ENCODE peak calls at places on chromosomes 5 and 9, in eight cellular contexts. One of them, this sample, is unnamed.
A peak's percentile ranks its signal among the peaks of the same experiment; 100 is the strongest.

GRCh38 chr9:3578786-3579185 is 53.0 kb upstream of the RFX3 start:
- DNase-seq in activated naive CD8-positive, alpha-beta T cell treated with anti-CD3 and anti-CD28 coated beads, Interleukin-2, amount 50 U/mL, for 16 hours: no peak
- DNase-seq in posterior cingulate gyrus: no peak
- DNase-seq in NCI-H1436: no peak
- DNase-seq in head of caudate nucleus: peak; percentile 13
- DNase-seq in choroid plexus epithelial cell: peak; percentile 80
- DNase-seq in putamen: peak; percentile 30
- DNase-seq in progenitor cell of endocrine pancreas: no peak
- DNase-seq in this sample: no peak

GRCh38 chr9:83125671-83126070 is 62.7 kb upstream of the RASEF start:
- DNase-seq in choroid plexus epithelial cell: no peak
- DNase-seq in head of caudate nucleus: no peak
- DNase-seq in NCI-H1436: no peak
- DNase-seq in progenitor cell of endocrine pancreas: no peak
- DNase-seq in posterior cingulate gyrus: no peak
- DNase-seq in activated naive CD8-positive, alpha-beta T cell treated with anti-CD3 and anti-CD28 coated beads, Interleukin-2, amount 50 U/mL, for 16 hours: no peak
- DNase-seq in putamen: no peak
- DNase-seq in this sample: no peak

GRCh38 chr9:83144492-83144891 is 81.5 kb upstream of the RASEF start:
- DNase-seq in head of caudate nucleus: no peak
- DNase-seq in choroid plexus epithelial cell: no peak
- DNase-seq in progenitor cell of endocrine pancreas: no peak
- DNase-seq in activated naive CD8-positive, alpha-beta T cell treated with anti-CD3 and anti-CD28 coated beads, Interleukin-2, amount 50 U/mL, for 16 hours: no peak
- DNase-seq in posterior cingulate gyrus: no peak
- DNase-seq in putamen: no peak
- DNase-seq in NCI-H1436: no peak
- DNase-seq in this sample: no peak

GRCh38 chr5:158302029-158302428 is 443.1 kb upstream of the CLINT1 start:
- DNase-seq in choroid plexus epithelial cell: no peak
- DNase-seq in progenitor cell of endocrine pancreas: no peak
- DNase-seq in NCI-H1436: no peak
- DNase-seq in head of caudate nucleus: no peak
- DNase-seq in posterior cingulate gyrus: no peak
- DNase-seq in activated naive CD8-positive, alpha-beta T cell treated with anti-CD3 and anti-CD28 coated beads, Interleukin-2, amount 50 U/mL, for 16 hours: no peak
- DNase-seq in putamen: no peak
- DNase-seq in this sample: no peak

GRCh38 chr9:30301271-30301963 is 2083.0 kb upstream of the ACO1 start:
- DNase-seq in activated naive CD8-positive, alpha-beta T cell treated with anti-CD3 and anti-CD28 coated beads, Interleukin-2, amount 50 U/mL, for 16 hours: no peak
- DNase-seq in putamen: peak; percentile 1
- DNase-seq in NCI-H1436: no peak
- DNase-seq in choroid plexus epithelial cell: no peak
- DNase-seq in posterior cingulate gyrus: no peak
- DNase-seq in progenitor cell of endocrine pancreas: no peak
- DNase-seq in head of caudate nucleus: no peak
- DNase-seq in this sample: no peak

GRCh38 chr5:52150501-52150900 is 637.2 kb upstream of the ITGA1 start:
- DNase-seq in head of caudate nucleus: no peak
- DNase-seq in posterior cingulate gyrus: no peak
- DNase-seq in progenitor cell of endocrine pancreas: no peak
- DNase-seq in putamen: no peak
- DNase-seq in NCI-H1436: no peak
- DNase-seq in choroid plexus epithelial cell: no peak
- DNase-seq in activated naive CD8-positive, alpha-beta T cell treated with anti-CD3 and anti-CD28 coated beads, Interleukin-2, amount 50 U/mL, for 16 hours: no peak
- DNase-seq in this sample: no peak

GRCh38 chr9:137286980-137287383 is 9.5 kb downstream of the TOR4A start:
- DNase-seq in choroid plexus epithelial cell: peak; percentile 66
- DNase-seq in putamen: no peak
- DNase-seq in head of caudate nucleus: no peak
- DNase-seq in NCI-H1436: peak; percentile 47
- DNase-seq in activated naive CD8-positive, alpha-beta T cell treated with anti-CD3 and anti-CD28 coated beads, Interleukin-2, amount 50 U/mL, for 16 hours: no peak
- DNase-seq in progenitor cell of endocrine pancreas: no peak
- DNase-seq in posterior cingulate gyrus: peak; percentile 84
- DNase-seq in this sample: peak; percentile 83

GRCh38 chr5:79481574-79481973 is 32.4 kb downstream of the HOMER1 start:
- DNase-seq in NCI-H1436: no peak
- DNase-seq in progenitor cell of endocrine pancreas: no peak
- DNase-seq in activated naive CD8-positive, alpha-beta T cell treated with anti-CD3 and anti-CD28 coated beads, Interleukin-2, amount 50 U/mL, for 16 hours: no peak
- DNase-seq in posterior cingulate gyrus: no peak
- DNase-seq in choroid plexus epithelial cell: no peak
- DNase-seq in head of caudate nucleus: no peak
- DNase-seq in putamen: no peak
- DNase-seq in this sample: no peak

GRCh38 chr5:170745481-170746061 is 38.0 kb upstream of the GABRP start:
- DNase-seq in activated naive CD8-positive, alpha-beta T cell treated with anti-CD3 and anti-CD28 coated beads, Interleukin-2, amount 50 U/mL, for 16 hours: no peak
- DNase-seq in choroid plexus epithelial cell: peak; percentile 16
- DNase-seq in progenitor cell of endocrine pancreas: no peak
- DNase-seq in NCI-H1436: no peak
- DNase-seq in posterior cingulate gyrus: peak; percentile 68
- DNase-seq in head of caudate nucleus: no peak
- DNase-seq in putamen: no peak
- DNase-seq in this sample: peak; percentile 90

GRCh38 chr9:105912868-105913516 is 218.7 kb downstream of the TMEM38B start:
- DNase-seq in choroid plexus epithelial cell: no peak
- DNase-seq in progenitor cell of endocrine pancreas: no peak
- DNase-seq in activated naive CD8-positive, alpha-beta T cell treated with anti-CD3 and anti-CD28 coated beads, Interleukin-2, amount 50 U/mL, for 16 hours: no peak
- DNase-seq in putamen: no peak
- DNase-seq in posterior cingulate gyrus: no peak
- DNase-seq in head of caudate nucleus: no peak
- DNase-seq in NCI-H1436: no peak
- DNase-seq in this sample: peak; percentile 5

GRCh38 chr5:134437340-134438267 is 25.9 kb upstream of the CDKN2AIPNL start:
- DNase-seq in progenitor cell of endocrine pancreas: no peak
- DNase-seq in NCI-H1436: no peak
- DNase-seq in posterior cingulate gyrus: peak; percentile 67
- DNase-seq in activated naive CD8-positive, alpha-beta T cell treated with anti-CD3 and anti-CD28 coated beads, Interleukin-2, amount 50 U/mL, for 16 hours: no peak
- DNase-seq in putamen: no peak
- DNase-seq in head of caudate nucleus: no peak
- DNase-seq in choroid plexus epithelial cell: no peak
- DNase-seq in this sample: peak; percentile 52

GRCh38 chr5:169154660-169155059 is 146.3 kb downstream of the SLIT3 start:
- DNase-seq in progenitor cell of endocrine pancreas: no peak
- DNase-seq in putamen: no peak
- DNase-seq in activated naive CD8-positive, alpha-beta T cell treated with anti-CD3 and anti-CD28 coated beads, Interleukin-2, amount 50 U/mL, for 16 hours: no peak
- DNase-seq in posterior cingulate gyrus: no peak
- DNase-seq in choroid plexus epithelial cell: no peak
- DNase-seq in NCI-H1436: no peak
- DNase-seq in head of caudate nucleus: no peak
- DNase-seq in this sample: no peak

GRCh38 chr5:167361841-167362240 is 929.6 kb upstream of the WWC1 start:
- DNase-seq in putamen: no peak
- DNase-seq in NCI-H1436: no peak
- DNase-seq in activated naive CD8-positive, alpha-beta T cell treated with anti-CD3 and anti-CD28 coated beads, Interleukin-2, amount 50 U/mL, for 16 hours: no peak
- DNase-seq in head of caudate nucleus: no peak
- DNase-seq in choroid plexus epithelial cell: no peak
- DNase-seq in posterior cingulate gyrus: no peak
- DNase-seq in progenitor cell of endocrine pancreas: no peak
- DNase-seq in this sample: no peak

GRCh38 chr5:163408311-163408923 is 29.0 kb upstream of the CCNG1 start:
- DNase-seq in progenitor cell of endocrine pancreas: peak; percentile 35
- DNase-seq in putamen: peak; percentile 81
- DNase-seq in head of caudate nucleus: peak; percentile 47
- DNase-seq in activated naive CD8-positive, alpha-beta T cell treated with anti-CD3 and anti-CD28 coated beads, Interleukin-2, amount 50 U/mL, for 16 hours: peak; percentile 6
- DNase-seq in NCI-H1436: peak; percentile 38
- DNase-seq in posterior cingulate gyrus: peak; percentile 95
- DNase-seq in choroid plexus epithelial cell: peak; percentile 78
- DNase-seq in this sample: peak; percentile 37

GRCh38 chr9:38386319-38386895 is 6.1 kb upstream of the ALDH1B1 start:
- DNase-seq in putamen: no peak
- DNase-seq in head of caudate nucleus: no peak
- DNase-seq in progenitor cell of endocrine pancreas: no peak
- DNase-seq in choroid plexus epithelial cell: no peak
- DNase-seq in posterior cingulate gyrus: no peak
- DNase-seq in activated naive CD8-positive, alpha-beta T cell treated with anti-CD3 and anti-CD28 coated beads, Interleukin-2, amount 50 U/mL, for 16 hours: no peak
- DNase-seq in NCI-H1436: no peak
- DNase-seq in this sample: no peak

GRCh38 chr9:20111173-20111843 is 322.5 kb upstream of the SLC24A2 start:
- DNase-seq in head of caudate nucleus: no peak
- DNase-seq in NCI-H1436: no peak
- DNase-seq in activated naive CD8-positive, alpha-beta T cell treated with anti-CD3 and anti-CD28 coated beads, Interleukin-2, amount 50 U/mL, for 16 hours: no peak
- DNase-seq in progenitor cell of endocrine pancreas: no peak
- DNase-seq in posterior cingulate gyrus: no peak
- DNase-seq in putamen: no peak
- DNase-seq in choroid plexus epithelial cell: no peak
- DNase-seq in this sample: no peak

GRCh38 chr5:168269950-168270349 is 21.5 kb upstream of the WWC1 start:
- DNase-seq in choroid plexus epithelial cell: peak; percentile 29
- DNase-seq in activated naive CD8-positive, alpha-beta T cell treated with anti-CD3 and anti-CD28 coated beads, Interleukin-2, amount 50 U/mL, for 16 hours: no peak
- DNase-seq in progenitor cell of endocrine pancreas: no peak
- DNase-seq in posterior cingulate gyrus: no peak
- DNase-seq in head of caudate nucleus: no peak
- DNase-seq in putamen: no peak
- DNase-seq in NCI-H1436: no peak
- DNase-seq in this sample: peak; percentile 39

GRCh38 chr9:115494958-115495690 is 377.2 kb upstream of the TNC start:
- DNase-seq in NCI-H1436: no peak
- DNase-seq in posterior cingulate gyrus: no peak
- DNase-seq in head of caudate nucleus: no peak
- DNase-seq in progenitor cell of endocrine pancreas: no peak
- DNase-seq in putamen: no peak
- DNase-seq in activated naive CD8-positive, alpha-beta T cell treated with anti-CD3 and anti-CD28 coated beads, Interleukin-2, amount 50 U/mL, for 16 hours: no peak
- DNase-seq in choroid plexus epithelial cell: peak; percentile 32
- DNase-seq in this sample: peak; percentile 44

GRCh38 chr9:134366223-134367031 is 40.2 kb downstream of the RXRA start:
- DNase-seq in putamen: peak; percentile 81
- DNase-seq in choroid plexus epithelial cell: peak; percentile 73
- DNase-seq in NCI-H1436: peak; percentile 71
- DNase-seq in progenitor cell of endocrine pancreas: no peak
- DNase-seq in activated naive CD8-positive, alpha-beta T cell treated with anti-CD3 and anti-CD28 coated beads, Interleukin-2, amount 50 U/mL, for 16 hours: no peak
- DNase-seq in head of caudate nucleus: peak; percentile 84
- DNase-seq in posterior cingulate gyrus: peak; percentile 98
- DNase-seq in this sample: no peak

GRCh38 chr5:87751801-87752200 is 339.1 kb upstream of the CCNH start:
- DNase-seq in choroid plexus epithelial cell: no peak
- DNase-seq in putamen: peak; percentile 82
- DNase-seq in progenitor cell of endocrine pancreas: no peak
- DNase-seq in head of caudate nucleus: no peak
- DNase-seq in NCI-H1436: no peak
- DNase-seq in activated naive CD8-positive, alpha-beta T cell treated with anti-CD3 and anti-CD28 coated beads, Interleukin-2, amount 50 U/mL, for 16 hours: no peak
- DNase-seq in posterior cingulate gyrus: no peak
- DNase-seq in this sample: no peak

GRCh38 chr9:134716067-134716466 is 74.5 kb downstream of the COL5A1 start:
- DNase-seq in choroid plexus epithelial cell: no peak
- DNase-seq in progenitor cell of endocrine pancreas: no peak
- DNase-seq in posterior cingulate gyrus: no peak
- DNase-seq in putamen: no peak
- DNase-seq in activated naive CD8-positive, alpha-beta T cell treated with anti-CD3 and anti-CD28 coated beads, Interleukin-2, amount 50 U/mL, for 16 hours: no peak
- DNase-seq in NCI-H1436: no peak
- DNase-seq in head of caudate nucleus: no peak
- DNase-seq in this sample: no peak